ENCODE peak calls at places on chromosomes 7 and 10, in seven cellular contexts. F is NB4, O is stomach, Z is suprapubic skin, T is A549, R is uterus, Y is adrenal gland. W is an unnamed sample.

GRCh38 chr7:28685660-28686417 is 272.3 kb downstream of the TRIL start:
- DNase-seq in F (peak), O (peak), Z (peak), T (peak), R (peak), Y (peak), W (peak)

GRCh38 chr10:7485267-7485601 is 74.4 kb upstream of the SFMBT2 start:
- DNase-seq in F (no peak), O (no peak), Z (no peak), T (no peak), R (no peak), Y (no peak), W (no peak)

GRCh38 chr10:120253131-120253530 is 203.9 kb upstream of the PLPP4 start:
- DNase-seq in F (no peak), O (peak), Z (no peak), T (no peak), R (no peak), Y (no peak), W (no peak)

GRCh38 chr7:16698200-16698910 is 52.4 kb downstream of the BZW2 start:
- DNase-seq in F (no peak), O (no peak), Z (no peak), T (no peak), R (no peak), Y (no peak), W (no peak)

GRCh38 chr7:139095194-139095659 is 14.3 kb downstream of the ZC3HAV1 start:
- DNase-seq in F (peak), O (no peak), Z (no peak), T (no peak), R (no peak), Y (no peak), W (peak)

GRCh38 chr7:12888727-12889126 is 201.3 kb downstream of the ARL4A start:
- DNase-seq in F (no peak), O (no peak), Z (no peak), T (no peak), R (no peak), Y (no peak), W (no peak)

GRCh38 chr10:35335133-35335532 is 1.2 kb upstream of the CCNY start:
- DNase-seq in F (no peak), O (no peak), Z (no peak), T (no peak), R (no peak), Y (no peak), W (peak)

GRCh38 chr10:35336084-35336831 is at the start of gene CCNY:
- DNase-seq in F (peak), O (peak), Z (peak), T (peak), R (peak), Y (peak), W (peak)

GRCh38 chr7:135602304-135602703 is 44.6 kb downstream of the NUP205 start:
- DNase-seq in F (no peak), O (no peak), Z (no peak), T (no peak), R (no peak), Y (peak), W (no peak)

GRCh38 chr7:70700935-70701425 is 431.0 kb upstream of the GALNT17 start:
- DNase-seq in F (no peak), O (no peak), Z (no peak), T (no peak), R (no peak), Y (no peak), W (no peak)

GRCh38 chr10:62803993-62804383 is 532 bp upstream of the ADO start:
- DNase-seq in F (no peak), O (no peak), Z (no peak), T (no peak), R (no peak), Y (no peak), W (no peak)

GRCh38 chr7:13476881-13477444 is 512.5 kb downstream of the ETV1 start:
- DNase-seq in F (no peak), O (no peak), Z (no peak), T (no peak), R (no peak), Y (no peak), W (no peak)

GRCh38 chr7:67487316-67487715 is 490.7 kb downstream of the TYW1 start:
- DNase-seq in F (no peak), O (no peak), Z (no peak), T (no peak), R (no peak), Y (no peak), W (no peak)

GRCh38 chr7:47518827-47519226 is 63.1 kb downstream of the TNS3 start:
- DNase-seq in F (no peak), O (no peak), Z (no peak), T (no peak), R (peak), Y (peak), W (no peak)

GRCh38 chr10:116247701-116248100 is 25.3 kb downstream of the GFRA1 start:
- DNase-seq in F (no peak), O (no peak), Z (no peak), T (no peak), R (no peak), Y (no peak), W (no peak)

GRCh38 chr10:86064219-86064618 is 302.4 kb downstream of the GRID1 start:
- DNase-seq in F (no peak), O (peak), Z (peak), T (no peak), R (no peak), Y (no peak), W (no peak)

GRCh38 chr10:63722537-63722936 is 201.3 kb downstream of the REEP3 start:
- DNase-seq in F (no peak), O (no peak), Z (no peak), T (no peak), R (peak), Y (no peak), W (no peak)

GRCh38 chr10:112811741-112812551 is 138.1 kb upstream of the TCF7L2 start:
- DNase-seq in F (no peak), O (peak), Z (no peak), T (peak), R (no peak), Y (peak), W (no peak)

GRCh38 chr10:3122486-3123205 is 49.9 kb downstream of the PITRM1 start:
- DNase-seq in F (no peak), O (no peak), Z (no peak), T (no peak), R (no peak), Y (peak), W (no peak)

GRCh38 chr10:63210611-63211196 is 77.6 kb downstream of the NRBF2 start:
- DNase-seq in F (peak), O (no peak), Z (no peak), T (no peak), R (no peak), Y (no peak), W (peak)

GRCh38 chr10:30491204-30491603 is 57.2 kb downstream of the MAP3K8 start:
- DNase-seq in F (peak), O (no peak), Z (no peak), T (no peak), R (no peak), Y (peak), W (no peak)

GRCh38 chr10:101135151-101136006 is 4.3 kb downstream of the TLX1 start:
- DNase-seq in F (peak), O (no peak), Z (no peak), T (no peak), R (no peak), Y (no peak), W (no peak)

GRCh38 chr10:3750884-3751283 is 34.1 kb downstream of the KLF6 start:
- DNase-seq in F (no peak), O (no peak), Z (no peak), T (no peak), R (no peak), Y (no peak), W (no peak)

GRCh38 chr7:115631782-115632181 is 398.8 kb downstream of the TFEC start:
- DNase-seq in F (no peak), O (no peak), Z (no peak), T (no peak), R (no peak), Y (no peak), W (no peak)

GRCh38 chr7:138456220-138456619 is 3.8 kb upstream of the TRIM24 start:
- DNase-seq in F (no peak), O (no peak), Z (no peak), T (no peak), R (no peak), Y (no peak), W (no peak)

GRCh38 chr7:157703534-157704195 is 366.9 kb downstream of the DNAJB6 start:
- DNase-seq in F (no peak), O (peak), Z (no peak), T (no peak), R (no peak), Y (no peak), W (no peak)

GRCh38 chr7:151495360-151495759 is 24.3 kb downstream of the RHEB start:
- DNase-seq in F (no peak), O (no peak), Z (no peak), T (no peak), R (no peak), Y (no peak), W (no peak)

GRCh38 chr7:159078193-159078910 is 66.3 kb downstream of the VIPR2 start:
- DNase-seq in F (no peak), O (no peak), Z (no peak), T (no peak), R (no peak), Y (no peak), W (no peak)

GRCh38 chr10:27157150-27157549 is 2.0 kb downstream of the MASTL start:
- DNase-seq in F (no peak), O (no peak), Z (no peak), T (peak), R (no peak), Y (no peak), W (no peak)

GRCh38 chr10:8048281-8049008 is 6.0 kb upstream of the GATA3 start:
- DNase-seq in F (no peak), O (no peak), Z (no peak), T (no peak), R (no peak), Y (no peak), W (no peak)

GRCh38 chr7:2980406-2981102 is 63.1 kb downstream of the CARD11 start:
- DNase-seq in F (no peak), O (no peak), Z (peak), T (no peak), R (no peak), Y (peak), W (no peak)

GRCh38 chr10:111762114-111762513 is 421.5 kb downstream of the GPAM start:
- DNase-seq in F (peak), O (no peak), Z (no peak), T (no peak), R (no peak), Y (no peak), W (peak)

GRCh38 chr10:47249881-47250280 is 50.1 kb upstream of the GDF10 start:
- DNase-seq in F (no peak), O (no peak), Z (no peak), T (no peak), R (no peak), Y (no peak), W (no peak)

GRCh38 chr10:127986543-127987466 is 79.9 kb downstream of the PTPRE start:
- DNase-seq in F (no peak), O (no peak), Z (no peak), T (no peak), R (no peak), Y (no peak), W (no peak)

GRCh38 chr10:49512121-49512809 is 26.7 kb downstream of the ERCC6 start:
- DNase-seq in F (peak), O (no peak), Z (no peak), T (peak), R (no peak), Y (peak), W (peak)

GRCh38 chr7:47647213-47647985 is 65.5 kb upstream of the TNS3 start:
- DNase-seq in F (no peak), O (no peak), Z (no peak), T (no peak), R (no peak), Y (peak), W (no peak)

GRCh38 chr10:72812798-72813430 is 80.6 kb upstream of the OIT3 start:
- DNase-seq in F (peak), O (no peak), Z (no peak), T (no peak), R (no peak), Y (no peak), W (no peak)

GRCh38 chr7:27142562-27143021 is 889 bp downstream of the HOXA5 start:
- DNase-seq in F (no peak), O (no peak), Z (no peak), T (no peak), R (no peak), Y (no peak), W (no peak)

GRCh38 chr10:80204801-80205477 is 398 bp downstream of the ANXA11 start:
- DNase-seq in F (peak), O (peak), Z (peak), T (no peak), R (no peak), Y (peak), W (peak)

GRCh38 chr10:80204193-80204714 is 1.1 kb downstream of the ANXA11 start:
- DNase-seq in F (peak), O (peak), Z (no peak), T (peak), R (no peak), Y (no peak), W (no peak)

GRCh38 chr10:80203835-80204148 is 1.5 kb downstream of the ANXA11 start:
- DNase-seq in F (no peak), O (no peak), Z (no peak), T (no peak), R (no peak), Y (no peak), W (no peak)

GRCh38 chr10:80201592-80202256 is 3.6 kb downstream of the ANXA11 start:
- DNase-seq in F (no peak), O (peak), Z (no peak), T (no peak), R (no peak), Y (no peak), W (no peak)

GRCh38 chr10:80202934-80203834 is 2.2 kb downstream of the ANXA11 start:
- DNase-seq in F (peak), O (peak), Z (peak), T (peak), R (peak), Y (peak), W (peak)
- TF ChIP-seq POLR2A in F (no peak), O (no peak), Z (no peak), T (no peak), R (no peak), Y (no peak), W (no peak)

GRCh38 chr10:119176166-119176565 is 2.4 kb downstream of the PRDX3 start:
- DNase-seq in F (peak), O (no peak), Z (no peak), T (no peak), R (no peak), Y (no peak), W (no peak)

GRCh38 chr10:119177708-119178370 is 773 bp downstream of the PRDX3 start:
- DNase-seq in F (no peak), O (no peak), Z (no peak), T (no peak), R (no peak), Y (peak), W (no peak)

GRCh38 chr10:119174109-119174508 is 4.5 kb downstream of the PRDX3 start:
- DNase-seq in F (no peak), O (no peak), Z (no peak), T (no peak), R (no peak), Y (no peak), W (no peak)

DNA sequence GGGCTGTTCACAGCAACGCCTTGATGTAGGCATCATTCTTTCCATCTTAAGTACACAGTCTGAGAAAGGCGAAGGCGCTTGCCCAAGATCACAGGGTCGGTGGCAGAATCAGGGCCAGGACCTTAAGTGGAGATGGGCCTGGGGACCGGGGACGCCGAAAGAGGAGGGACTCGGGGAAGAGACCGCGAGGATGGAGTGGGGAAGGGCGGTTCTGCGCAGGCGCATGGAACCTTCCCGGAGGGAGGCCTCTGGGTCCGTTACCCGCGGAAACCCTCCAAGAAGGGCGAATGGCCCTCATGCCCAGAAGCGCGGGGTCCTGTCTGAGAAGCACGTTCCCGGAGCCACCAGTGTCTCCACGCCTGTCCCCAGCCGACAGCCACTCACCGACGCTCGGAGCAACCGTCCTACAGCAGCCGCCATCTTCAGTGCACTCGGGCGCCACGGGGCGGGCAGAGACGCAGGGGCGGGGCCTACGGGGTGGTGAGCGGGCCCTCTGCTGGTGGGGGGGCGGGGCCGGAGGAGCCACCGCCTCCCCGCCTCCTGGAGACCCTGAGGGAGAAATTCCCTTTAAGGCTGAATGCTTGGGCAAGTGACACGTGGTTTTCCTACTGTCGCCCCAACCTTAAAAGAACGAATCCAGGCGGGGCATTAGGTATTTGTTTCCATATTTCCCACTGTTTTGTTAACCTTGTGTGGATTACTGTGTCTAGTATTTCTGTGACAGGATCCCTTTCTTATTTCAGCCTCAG is at the start of gene PRDX3:
- DNase-seq in F (peak), O (peak), Z (peak), T (peak), R (peak), Y (peak), W (peak)
- TF ChIP-seq POLR2A in F (peak), O (no peak), Z (peak), T (peak), R (peak), Y (peak), W (peak)

DNA sequence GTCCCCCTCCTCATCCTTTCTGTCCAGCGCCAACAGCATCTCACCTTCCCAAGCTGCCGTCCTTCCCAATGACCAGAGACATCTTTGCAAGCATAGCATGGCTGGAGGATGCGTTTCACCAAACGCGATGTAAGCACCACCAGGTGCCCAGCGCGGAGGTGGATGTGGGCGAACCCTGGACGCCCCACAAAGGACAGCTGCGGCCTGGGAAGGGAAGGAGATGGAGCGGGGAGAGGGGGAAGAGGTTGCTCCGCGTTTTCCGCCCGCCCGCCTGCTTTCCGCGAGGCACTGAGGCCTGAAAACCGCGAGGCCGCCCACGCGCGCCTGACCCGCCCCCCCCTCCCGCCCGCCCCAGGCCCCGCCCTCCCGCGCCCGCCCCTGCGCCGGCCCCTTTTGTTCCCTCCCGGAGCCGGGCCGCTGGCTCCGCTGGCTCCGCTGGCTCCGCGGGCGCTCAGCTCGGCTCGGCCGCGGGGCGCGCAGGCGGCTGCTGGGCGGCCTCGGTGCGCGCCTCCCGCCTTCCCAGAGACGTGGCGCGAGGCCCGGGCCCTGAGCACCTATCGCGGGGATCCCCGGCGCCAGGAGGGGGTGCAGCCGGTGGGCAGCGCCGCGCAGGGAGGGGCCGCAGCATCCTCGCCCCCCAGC is at the start of gene CLIP2:
- DNase-seq in F (peak), O (peak), Z (peak), T (peak), R (peak), Y (peak), W (peak)
- TF ChIP-seq POLR2A in F (peak), O (no peak), Z (no peak), T (peak), R (no peak), Y (peak), W (no peak)

GRCh38 chr7:1542841-1543747 is 12.6 kb downstream of the MAFK start:
- DNase-seq in F (no peak), O (no peak), Z (no peak), T (peak), R (no peak), Y (no peak), W (no peak)
- TF ChIP-seq POLR2A in F (no peak), O (no peak), Z (no peak), T (peak), R (no peak), Y (no peak), W (no peak)

GRCh38 chr7:121084748-121085336 is 96.3 kb downstream of the CPED1 start:
- DNase-seq in F (no peak), O (no peak), Z (no peak), T (peak), R (no peak), Y (no peak), W (no peak)
- TF ChIP-seq POLR2A in F (no peak), O (no peak), Z (no peak), T (no peak), R (no peak), Y (no peak), W (no peak)

GRCh38 chr7:101121996-101122932 is 4.6 kb upstream of the SERPINE1 start:
- DNase-seq in F (no peak), O (peak), Z (peak), T (peak), R (peak), Y (peak), W (no peak)
- TF ChIP-seq POLR2A in F (no peak), O (no peak), Z (no peak), T (peak), R (peak), Y (peak), W (no peak)

W was measured in erythroblast.